ENCODE peak calls at places on chromosomes 2 and 18, in five cellular contexts. U is MM.1S, V is fibroblast of lung, K is GM23248, Q is H1. X is an unnamed sample.

GRCh38 chr2:64963719-64964118 is 25.5 kb upstream of the SLC1A4 start:
- DNase-seq in U (no peak), V (no peak), K (no peak), Q (no peak), X (no peak)

GRCh38 chr2:45990131-45990530 is 307.1 kb upstream of the EPAS1 start:
- DNase-seq in U (no peak), V (no peak), K (no peak), Q (peak; percentile 16), X (no peak)

GRCh38 chr2:217412721-217413120 is 552.9 kb upstream of the TNP1 start:
- DNase-seq in U (no peak), V (peak; percentile 64), K (peak; percentile 62), Q (no peak), X (no peak)

GRCh38 chr18:59021500-59021899 is 118.2 kb upstream of the SEC11C start:
- DNase-seq in U (no peak), V (no peak), K (no peak), Q (no peak), X (no peak)

GRCh38 chr2:23662466-23662865 is 264.5 kb downstream of the ATAD2B start:
- DNase-seq in U (no peak), V (no peak), K (no peak), Q (no peak), X (no peak)

GRCh38 chr2:170928036-170928823 is 823 bp upstream of the GORASP2 start:
- DNase-seq in U (no peak), V (peak; percentile 24), K (no peak), Q (no peak), X (peak; percentile 31)

GRCh38 chr2:147331790-147332419 is 512.9 kb upstream of the ACVR2A start:
- DNase-seq in U (peak; percentile 87), V (peak; percentile 26), K (peak; percentile 61), Q (peak; percentile 55), X (peak; percentile 73)

GRCh38 chr2:231781798-231782726 is 980 bp upstream of the PDE6D start:
- DNase-seq in U (peak; percentile 37), V (peak; percentile 64), K (peak; percentile 67), Q (no peak), X (no peak)

GRCh38 chr18:76461692-76462325 is 33.2 kb downstream of the ZNF516 start:
- DNase-seq in U (no peak), V (no peak), K (no peak), Q (no peak), X (no peak)

GRCh38 chr18:52499018-52499417 is 159.0 kb downstream of the DCC start:
- DNase-seq in U (no peak), V (no peak), K (no peak), Q (no peak), X (no peak)

GRCh38 chr18:3511980-3512379 is 62.0 kb downstream of the TGIF1 start:
- DNase-seq in U (no peak), V (peak; percentile 78), K (peak; percentile 86), Q (no peak), X (no peak)

GRCh38 chr18:58284699-58285490 is 240.9 kb downstream of the NEDD4L start:
- DNase-seq in U (no peak), V (no peak), K (no peak), Q (no peak), X (no peak)

GRCh38 chr2:143525006-143525405 is 395.8 kb downstream of the ARHGAP15 start:
- DNase-seq in U (no peak), V (peak; percentile 38), K (peak; percentile 27), Q (no peak), X (no peak)

DNA sequence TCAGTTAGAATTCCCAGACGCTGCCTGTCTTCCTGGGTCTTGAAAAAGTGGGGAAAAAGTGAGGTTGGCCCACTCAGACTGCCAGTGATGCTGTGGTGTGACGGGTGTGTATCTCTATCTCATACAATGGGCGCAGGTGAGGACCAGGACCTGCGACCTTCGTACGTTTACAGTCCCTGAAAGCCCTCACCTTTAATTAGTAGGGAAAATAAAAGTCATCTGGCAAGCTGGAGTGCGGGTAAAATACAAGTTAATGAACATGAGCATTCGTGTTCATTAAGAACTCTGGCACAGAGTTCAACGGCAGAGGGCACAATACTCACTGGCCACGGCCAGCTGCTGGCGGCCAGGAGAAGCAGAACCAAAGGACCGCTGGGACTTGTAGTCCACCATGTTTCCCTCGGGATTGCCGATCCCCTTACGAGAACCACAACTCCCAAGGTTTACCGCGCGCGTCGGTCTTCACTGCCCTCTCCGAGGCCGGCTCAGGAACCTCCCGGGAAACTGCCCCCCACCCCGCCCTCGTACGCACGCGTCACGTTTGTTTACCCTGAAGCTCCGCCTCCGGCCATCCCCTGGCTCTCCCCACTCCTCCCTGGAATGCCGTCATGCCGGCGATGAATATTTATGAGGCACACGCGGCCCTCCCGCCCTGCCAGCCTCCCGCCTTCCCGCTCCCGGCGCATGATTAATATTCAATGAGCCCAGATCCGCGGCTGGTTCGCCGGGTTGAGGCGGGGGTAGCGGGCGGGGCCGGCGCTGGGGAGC is 486 bp upstream of the PHLPP1 start:
- DNase-seq in U (peak; percentile 98), V (peak; percentile 100), K (peak; percentile 100), Q (peak; percentile 95), X (peak; percentile 100)
- H3K9ac ChIP-seq in U (peak overlapping the region; percentile 69), V (peak overlapping the region; percentile 80), K (peak overlapping the region; percentile 74), Q (peak overlapping the region; percentile 92), X (no peak overlapping the region)

GRCh38 chr2:29238497-29238896 is 123.3 kb downstream of the CLIP4 start:
- DNase-seq in U (no peak), V (no peak), K (peak; percentile 63), Q (peak; percentile 71), X (peak; percentile 55)

GRCh38 chr2:29236074-29236473 is 120.9 kb downstream of the CLIP4 start:
- DNase-seq in U (no peak), V (no peak), K (no peak), Q (no peak), X (no peak)

GRCh38 chr2:29233428-29233827 is 118.2 kb downstream of the CLIP4 start:
- DNase-seq in U (no peak), V (no peak), K (no peak), Q (no peak), X (peak; percentile 38)

GRCh38 chr2:29232041-29232440 is 116.8 kb downstream of the CLIP4 start:
- DNase-seq in U (no peak), V (no peak), K (no peak), Q (no peak), X (no peak)

DNA sequence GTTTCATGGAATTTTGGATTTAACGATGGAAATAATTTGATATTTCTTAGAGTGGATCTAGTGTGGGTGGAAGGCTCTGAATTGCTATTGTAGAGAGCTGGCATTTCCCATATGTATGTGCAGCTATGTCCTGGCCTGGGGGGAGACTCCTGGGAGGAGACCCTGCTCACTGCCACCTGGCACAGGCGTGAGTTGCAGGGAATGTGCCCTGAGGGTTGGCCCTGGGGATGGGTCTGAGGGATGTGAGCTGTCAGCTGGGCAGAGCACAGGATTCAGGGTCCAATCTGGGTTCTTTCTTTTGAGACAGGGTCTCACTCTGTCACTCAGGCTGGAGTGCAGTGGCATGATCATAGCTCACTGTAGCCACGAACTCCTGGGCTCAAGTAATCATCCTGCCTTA is 120.2 kb downstream of the CLIP4 start:
- DNase-seq in U (no peak), V (no peak), K (no peak), Q (no peak), X (no peak)
- H2AFZ ChIP-seq in U (no peak overlapping the region), V (no peak overlapping the region), K (no peak overlapping the region), Q (no peak overlapping the region), X (no peak overlapping the region)

GRCh38 chr2:218878486-218878885 is 2.2 kb upstream of the WNT10A start:
- DNase-seq in U (no peak), V (no peak), K (no peak), Q (no peak), X (no peak)

GRCh38 chr2:218878941-218879761 is 1.5 kb upstream of the WNT10A start:
- DNase-seq in U (peak; percentile 80), V (no peak), K (no peak), Q (no peak), X (peak; percentile 76)

GRCh38 chr2:218880749-218881594 is at the start of gene WNT10A:
- DNase-seq in U (peak; percentile 44), V (no peak), K (no peak), Q (no peak), X (no peak)

GRCh38 chr2:218881744-218882462 is 1.3 kb downstream of the WNT10A start:
- DNase-seq in U (no peak), V (no peak), K (no peak), Q (no peak), X (no peak)

DNA sequence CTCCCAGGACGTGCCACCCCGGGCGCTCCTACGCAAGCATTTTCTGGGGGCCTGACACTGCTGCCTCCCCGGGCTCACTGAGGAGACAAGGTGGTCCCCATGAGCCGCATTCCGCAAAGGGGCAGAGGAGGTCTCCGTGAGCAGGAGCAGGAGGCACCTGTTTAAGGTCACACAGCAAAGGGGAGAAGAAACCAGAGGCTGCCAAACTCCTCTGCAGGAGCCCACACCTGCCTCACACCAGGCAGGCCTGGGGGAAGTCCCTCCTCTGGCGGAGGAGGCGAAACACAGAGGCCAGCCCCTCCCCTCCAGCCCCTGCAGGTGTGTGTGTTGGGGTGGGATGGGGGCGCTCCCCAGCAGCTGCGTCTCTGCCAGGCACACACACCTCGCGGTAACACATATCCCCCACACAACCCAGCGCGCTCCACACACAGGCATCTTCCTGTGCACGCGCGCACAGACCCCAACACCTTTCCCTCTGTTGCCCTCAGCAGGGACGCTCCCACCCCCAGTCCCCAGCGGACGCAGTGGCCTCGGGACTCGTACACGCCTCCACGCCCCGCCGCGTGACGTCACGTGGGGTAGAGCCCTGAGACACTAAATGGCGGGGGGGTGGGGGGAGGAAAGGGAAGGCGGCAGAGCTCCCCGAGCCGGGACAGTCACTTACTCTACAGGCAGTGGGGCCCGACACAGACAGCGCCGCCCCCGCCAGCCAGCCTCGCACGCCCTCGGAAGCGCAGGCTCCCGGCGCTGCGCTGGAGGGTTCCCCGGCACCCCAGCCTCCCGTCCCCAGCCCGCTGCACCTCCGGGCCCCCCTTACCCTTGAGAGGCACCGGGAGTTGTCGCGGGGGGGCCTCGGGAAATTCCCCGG is 537 bp upstream of the WNT10A start:
- DNase-seq in U (peak; percentile 97), V (no peak), K (peak; percentile 21), Q (peak; percentile 67), X (no peak)
- TF ChIP-seq EZH2 in U (no peak), V (peak; percentile 87), K (no peak), Q (peak; percentile 68), X (peak; percentile 99)

GRCh38 chr2:127859712-127860085 is 1.7 kb upstream of the POLR2D start:
- DNase-seq in U (peak; percentile 63), V (no peak), K (no peak), Q (peak; percentile 85), X (peak; percentile 87)
- H3K9ac ChIP-seq in U (no peak overlapping the region), V (no peak overlapping the region), K (no peak overlapping the region), Q (no peak overlapping the region), X (no peak overlapping the region)

DNA sequence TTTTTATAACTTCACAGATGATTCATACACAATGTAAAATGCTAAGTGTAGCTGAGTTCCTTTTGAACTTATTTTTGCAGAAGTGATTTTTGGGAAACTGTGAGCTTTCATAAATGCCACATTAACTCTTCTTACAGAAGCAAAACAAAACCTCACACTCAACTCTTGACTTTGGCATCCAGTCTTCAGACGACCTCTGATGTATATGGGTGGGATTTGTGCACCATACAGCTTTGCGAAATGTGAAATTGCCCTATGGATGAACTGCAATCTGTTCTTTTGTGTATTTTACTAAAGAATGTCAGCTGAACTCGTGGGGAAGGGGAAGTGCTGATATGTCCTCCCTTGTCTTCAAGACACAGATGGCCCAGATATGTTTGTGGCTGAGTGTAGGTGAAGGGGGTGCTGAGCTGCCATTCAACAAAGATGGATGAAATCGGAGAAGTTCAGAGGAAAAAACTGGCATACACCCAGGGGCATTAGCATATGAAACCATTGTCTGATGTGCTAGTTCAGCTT is 218.3 kb downstream of the PTGR3 start:
- DNase-seq in U (no peak), V (peak; percentile 50), K (no peak), Q (no peak), X (no peak)
- H2AFZ ChIP-seq in U (no peak overlapping the region), V (no peak overlapping the region), K (no peak overlapping the region), Q (no peak overlapping the region), X (no peak overlapping the region)